ENCODE peak calls at places on chromosomes 3 and 15, in seven cellular contexts. One of them, this sample, is unnamed.

GRCh38 chr3:177959188-177959587 is 577.0 kb upstream of the KCNMB2 start:
- DNase-seq in GM12865: no peak
- DNase-seq in astrocyte of the spinal cord: no peak
- DNase-seq in NCI-H460: no peak
- DNase-seq in GM23248: no peak
- DNase-seq in RKO: no peak
- DNase-seq in fibroblast of the aortic adventitia: no peak
- DNase-seq in this sample: no peak

GRCh38 chr3:121574449-121574848 is 6.7 kb downstream of the ARGFX start:
- DNase-seq in GM12865: no peak
- DNase-seq in astrocyte of the spinal cord: no peak
- DNase-seq in NCI-H460: peak
- DNase-seq in GM23248: no peak
- DNase-seq in RKO: peak
- DNase-seq in fibroblast of the aortic adventitia: peak
- DNase-seq in this sample: no peak

GRCh38 chr15:88902491-88902835 is 7.1 kb upstream of the HAPLN3 start:
- DNase-seq in GM12865: no peak
- DNase-seq in astrocyte of the spinal cord: no peak
- DNase-seq in NCI-H460: no peak
- DNase-seq in GM23248: no peak
- DNase-seq in RKO: no peak
- DNase-seq in fibroblast of the aortic adventitia: no peak
- DNase-seq in this sample: no peak

GRCh38 chr3:108089544-108089943 is 1.3 kb downstream of the CD47 start:
- DNase-seq in GM12865: peak
- DNase-seq in astrocyte of the spinal cord: no peak
- DNase-seq in NCI-H460: no peak
- DNase-seq in GM23248: peak
- DNase-seq in RKO: no peak
- DNase-seq in fibroblast of the aortic adventitia: peak
- DNase-seq in this sample: peak

GRCh38 chr15:84684092-84684491 is 26.1 kb upstream of the NMB start:
- DNase-seq in GM12865: no peak
- DNase-seq in astrocyte of the spinal cord: peak
- DNase-seq in NCI-H460: no peak
- DNase-seq in GM23248: no peak
- DNase-seq in RKO: peak
- DNase-seq in fibroblast of the aortic adventitia: peak
- DNase-seq in this sample: no peak

GRCh38 chr3:42547401-42547945 is 34.3 kb downstream of the SEC22C start:
- DNase-seq in GM12865: peak
- DNase-seq in astrocyte of the spinal cord: peak
- DNase-seq in NCI-H460: peak
- DNase-seq in GM23248: peak
- DNase-seq in RKO: peak
- DNase-seq in fibroblast of the aortic adventitia: peak
- DNase-seq in this sample: peak

GRCh38 chr15:67296684-67297083 is 42.1 kb downstream of the IQCH start:
- DNase-seq in GM12865: no peak
- DNase-seq in astrocyte of the spinal cord: no peak
- DNase-seq in NCI-H460: no peak
- DNase-seq in GM23248: no peak
- DNase-seq in RKO: no peak
- DNase-seq in fibroblast of the aortic adventitia: no peak
- DNase-seq in this sample: no peak

GRCh38 chr3:13332740-13333139 is 87.4 kb downstream of the NUP210 start:
- DNase-seq in GM12865: no peak
- DNase-seq in astrocyte of the spinal cord: no peak
- DNase-seq in NCI-H460: no peak
- DNase-seq in GM23248: no peak
- DNase-seq in RKO: no peak
- DNase-seq in fibroblast of the aortic adventitia: no peak
- DNase-seq in this sample: no peak

GRCh38 chr3:147930417-147930816 is 521.3 kb downstream of the ZIC1 start:
- DNase-seq in GM12865: no peak
- DNase-seq in astrocyte of the spinal cord: peak
- DNase-seq in NCI-H460: peak
- DNase-seq in GM23248: peak
- DNase-seq in RKO: peak
- DNase-seq in fibroblast of the aortic adventitia: peak
- DNase-seq in this sample: peak

GRCh38 chr15:53843166-53843565 is 83.7 kb upstream of the WDR72 start:
- DNase-seq in GM12865: no peak
- DNase-seq in astrocyte of the spinal cord: no peak
- DNase-seq in NCI-H460: no peak
- DNase-seq in GM23248: no peak
- DNase-seq in RKO: no peak
- DNase-seq in fibroblast of the aortic adventitia: no peak
- DNase-seq in this sample: no peak

GRCh38 chr3:41267975-41268640 is 68.8 kb downstream of the CTNNB1 start:
- DNase-seq in GM12865: no peak
- DNase-seq in astrocyte of the spinal cord: peak
- DNase-seq in NCI-H460: peak
- DNase-seq in GM23248: peak
- DNase-seq in RKO: peak
- DNase-seq in fibroblast of the aortic adventitia: peak
- DNase-seq in this sample: peak

GRCh38 chr3:183122257-183122932 is 23.1 kb upstream of the MCCC1 start:
- DNase-seq in GM12865: peak
- DNase-seq in astrocyte of the spinal cord: peak
- DNase-seq in NCI-H460: peak
- DNase-seq in GM23248: peak
- DNase-seq in RKO: peak
- DNase-seq in fibroblast of the aortic adventitia: peak
- DNase-seq in this sample: peak

GRCh38 chr3:30708472-30708871 is 102.1 kb downstream of the TGFBR2 start:
- DNase-seq in GM12865: no peak
- DNase-seq in astrocyte of the spinal cord: no peak
- DNase-seq in NCI-H460: no peak
- DNase-seq in GM23248: no peak
- DNase-seq in RKO: no peak
- DNase-seq in fibroblast of the aortic adventitia: no peak
- DNase-seq in this sample: no peak

GRCh38 chr15:67127925-67128324 is 62.5 kb downstream of the SMAD3 start:
- DNase-seq in GM12865: no peak
- DNase-seq in astrocyte of the spinal cord: peak
- DNase-seq in NCI-H460: no peak
- DNase-seq in GM23248: peak
- DNase-seq in RKO: peak
- DNase-seq in fibroblast of the aortic adventitia: peak
- DNase-seq in this sample: peak

GRCh38 chr15:82830427-82831173 is 21.2 kb downstream of the WHAMM start:
- DNase-seq in GM12865: peak
- DNase-seq in astrocyte of the spinal cord: no peak
- DNase-seq in NCI-H460: no peak
- DNase-seq in GM23248: no peak
- DNase-seq in RKO: no peak
- DNase-seq in fibroblast of the aortic adventitia: no peak
- DNase-seq in this sample: no peak

GRCh38 chr15:51825701-51826100 is 3.8 kb upstream of the TMOD3 start:
- DNase-seq in GM12865: no peak
- DNase-seq in astrocyte of the spinal cord: no peak
- DNase-seq in NCI-H460: no peak
- DNase-seq in GM23248: no peak
- DNase-seq in RKO: no peak
- DNase-seq in fibroblast of the aortic adventitia: no peak
- DNase-seq in this sample: no peak

GRCh38 chr3:143811602-143812001 is 36.7 kb downstream of the SLC9A9 start:
- DNase-seq in GM12865: no peak
- DNase-seq in astrocyte of the spinal cord: no peak
- DNase-seq in NCI-H460: no peak
- DNase-seq in GM23248: peak
- DNase-seq in RKO: no peak
- DNase-seq in fibroblast of the aortic adventitia: no peak
- DNase-seq in this sample: no peak

GRCh38 chr3:133760916-133761315 is 14.7 kb downstream of the TF start:
- DNase-seq in GM12865: no peak
- DNase-seq in astrocyte of the spinal cord: no peak
- DNase-seq in NCI-H460: no peak
- DNase-seq in GM23248: no peak
- DNase-seq in RKO: no peak
- DNase-seq in fibroblast of the aortic adventitia: no peak
- DNase-seq in this sample: no peak

GRCh38 chr15:99958426-99959097 is 225.3 kb upstream of the LYSMD4 start:
- DNase-seq in GM12865: no peak
- DNase-seq in astrocyte of the spinal cord: no peak
- DNase-seq in NCI-H460: no peak
- DNase-seq in GM23248: no peak
- DNase-seq in RKO: no peak
- DNase-seq in fibroblast of the aortic adventitia: no peak
- DNase-seq in this sample: no peak

This sample was measured in SJSA1.